ENCODE peak calls at places on chromosomes 4 and X, in four cellular contexts. A is transverse colon, T is endothelial cell of umbilical vein, J is breast epithelium. B is an unnamed sample.

GRCh38 chrX:108437789-108438623 is at the start of gene COL4A6:
- DNase-seq in J (no peak), A (no peak), T (peak; percentile 26), B (peak; percentile 9)

GRCh38 chr4:16082038-16082423 is 1.8 kb downstream of the PROM1 start:
- DNase-seq in T (no peak), A (no peak), J (no peak), B (no peak)

GRCh38 chrX:41734530-41734929 is 10.5 kb downstream of the GPR82 start:
- DNase-seq in J (no peak), A (no peak), T (peak; percentile 3), B (no peak)

GRCh38 chrX:17298564-17298963 is 76.4 kb upstream of the NHS start:
- DNase-seq in T (no peak), J (no peak), A (no peak), B (no peak)

GRCh38 chr4:131426023-131426758 is 1722.9 kb upstream of the PCDH10 start:
- DNase-seq in J (no peak), A (no peak), T (no peak), B (no peak)

GRCh38 chr4:11426003-11426402 is 2.7 kb downstream of the HS3ST1 start:
- DNase-seq in A (no peak), T (no peak), J (no peak), B (no peak)

GRCh38 chrX:42776195-42776594 is 1.8 kb downstream of the PPP1R2C start:
- DNase-seq in J (no peak), A (no peak), T (peak; percentile 88), B (no peak)

GRCh38 chr4:150849016-150849415 is 166.1 kb downstream of the LRBA start:
- DNase-seq in T (no peak), J (no peak), A (no peak), B (no peak)

GRCh38 chr4:176680668-176681067 is 112.1 kb downstream of the VEGFC start:
- DNase-seq in J (no peak), A (no peak), T (no peak), B (no peak)

GRCh38 chr4:164888096-164888495 is 11.1 kb downstream of the APELA start:
- DNase-seq in T (no peak), J (no peak), A (no peak), B (no peak)

GRCh38 chr4:163554870-163555465 is 60.5 kb downstream of the TMA16 start:
- DNase-seq in J (no peak), A (no peak), T (peak; percentile 28), B (no peak)

GRCh38 chr4:4271912-4272311 is 18.0 kb downstream of the LYAR start:
- DNase-seq in T (no peak), J (no peak), A (no peak), B (no peak)

GRCh38 chr4:186798951-186799659 is 75.4 kb upstream of the FAT1 start:
- DNase-seq in T (no peak), J (no peak), A (no peak), B (no peak)

GRCh38 chr4:168907119-168907698 is 102.8 kb downstream of the CBR4 start:
- DNase-seq in A (no peak), T (no peak), J (no peak), B (no peak)

GRCh38 chr4:4395849-4396627 is 9.1 kb downstream of the NSG1 start:
- DNase-seq in A (no peak), J (no peak), T (no peak), B (no peak)

GRCh38 chr4:89703831-89704230 is 133.1 kb downstream of the SNCA start:
- DNase-seq in J (no peak), A (no peak), T (no peak), B (no peak)

GRCh38 chr4:20520901-20521300 is 179.4 kb upstream of the PACRGL start:
- DNase-seq in A (no peak), J (no peak), T (peak; percentile 41), B (no peak)

GRCh38 chr4:57187241-57187640 is 77.1 kb upstream of the IGFBP7 start:
- DNase-seq in T (no peak), A (no peak), J (no peak), B (no peak)

GRCh38 chr4:94483895-94484294 is 32.2 kb downstream of the PDLIM5 start:
- DNase-seq in A (no peak), T (no peak), J (no peak), B (no peak)

GRCh38 chr4:8641931-8642650 is 49.5 kb downstream of the CPZ start:
- DNase-seq in J (no peak), A (no peak), T (no peak), B (no peak)

GRCh38 chr4:53781614-53782467 is 190.6 kb upstream of the LNX1 start:
- DNase-seq in T (peak; percentile 26), J (no peak), A (no peak), B (no peak)

GRCh38 chrX:12967711-12968465 is 7.0 kb upstream of the TMSB4X start:
- DNase-seq in T (no peak), A (no peak), J (no peak), B (no peak)

GRCh38 chr4:7183161-7183560 is 9.2 kb upstream of the SORCS2 start:
- DNase-seq in J (no peak), T (no peak), A (no peak), B (no peak)

GRCh38 chr4:54539500-54540029 is 118.2 kb upstream of the KIT start:
- DNase-seq in T (peak; percentile 38), A (peak; percentile 54), J (no peak), B (peak; percentile 78)

GRCh38 chrX:3094261-3094660 is 53.0 kb downstream of the ARSF start:
- DNase-seq in T (no peak), A (peak; percentile 9), J (no peak), B (no peak)

GRCh38 chr4:8819421-8820177 is 52.0 kb downstream of the HMX1 start:
- DNase-seq in T (no peak), J (no peak), A (peak; percentile 5), B (peak; percentile 47)

GRCh38 chr4:56731857-56732256 is 50.8 kb upstream of the HOPX start:
- DNase-seq in T (no peak), J (no peak), A (peak; percentile 53), B (no peak)

GRCh38 chr4:22115262-22115661 is 166.7 kb upstream of the KCNIP4 start:
- DNase-seq in T (no peak), A (no peak), J (no peak), B (no peak)

GRCh38 chr4:4673070-4673469 is 131.2 kb upstream of the STX18 start:
- DNase-seq in A (peak; percentile 44), J (no peak), T (peak; percentile 28), B (peak; percentile 94)

GRCh38 chr4:101993002-101993840 is 202.7 kb downstream of the BANK1 start:
- DNase-seq in T (no peak), A (no peak), J (no peak), B (no peak)

GRCh38 chrX:103343105-103343504 is 13.1 kb downstream of the TCEAL7 start:
- DNase-seq in J (no peak), A (peak; percentile 52), T (peak; percentile 64), B (no peak)

GRCh38 chr4:181548873-181549541 is 694.2 kb upstream of the TENM3 start:
- DNase-seq in A (no peak), J (no peak), T (no peak), B (no peak)

GRCh38 chr4:37671072-37671471 is 15.1 kb downstream of the RELL1 start:
- DNase-seq in J (no peak), A (no peak), T (no peak), B (no peak)

GRCh38 chr4:139175647-139176298 is 1.2 kb downstream of the ELF2 start:
- DNase-seq in J (no peak), A (no peak), T (no peak), B (no peak)

GRCh38 chr4:139177049-139177887 is at the start of gene ELF2:
- DNase-seq in A (peak; percentile 95), T (peak; percentile 84), J (peak; percentile 93), B (peak; percentile 87)

GRCh38 chr4:139171878-139172691 is 4.9 kb downstream of the ELF2 start:
- DNase-seq in A (no peak), T (no peak), J (no peak), B (no peak)

GRCh38 chr4:139177888-139178609 is 1.0 kb upstream of the ELF2 start:
- DNase-seq in J (peak; percentile 92), A (peak; percentile 96), T (peak; percentile 96), B (peak; percentile 79)

GRCh38 chr4:139176299-139177048 is 544 bp downstream of the ELF2 start:
- DNase-seq in A (peak; percentile 84), T (peak; percentile 84), J (peak; percentile 73), B (peak; percentile 89)
- TF ChIP-seq POLR2A in A (peak; percentile 75), T (peak; percentile 55), J (no peak), B (peak; percentile 43)

GRCh38 chr4:173509031-173510001 is 20.7 kb downstream of the HAND2 start:
- DNase-seq in A (no peak), T (no peak), J (no peak), B (peak; percentile 65)
- TF ChIP-seq POLR2A in A (peak; percentile 23), T (no peak), J (no peak), B (no peak)

DNA sequence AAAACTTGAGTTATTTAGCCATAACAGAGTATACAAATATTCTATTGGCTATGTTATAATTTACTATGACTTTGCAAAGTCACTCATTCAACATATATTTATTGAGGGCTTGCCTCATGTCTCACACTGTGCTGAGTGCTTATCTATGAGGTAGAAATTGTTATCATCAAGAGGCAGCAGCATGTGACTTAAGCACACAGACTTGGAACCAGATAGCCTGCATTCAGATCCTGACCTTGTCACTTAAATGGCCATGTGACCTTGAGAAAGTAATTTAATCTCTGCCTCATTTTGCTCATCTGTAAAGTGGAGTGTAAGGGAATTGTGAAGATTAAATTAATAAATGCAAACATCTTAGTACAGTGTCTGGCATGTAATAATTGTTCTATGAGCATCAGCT is 10.1 kb upstream of the EXOSC9 start:
- DNase-seq in J (no peak), T (no peak), A (no peak), B (no peak)
- TF ChIP-seq POLR2A in J (no peak), T (no peak), A (no peak), B (no peak)

GRCh38 chr4:144645621-144646522 is at the start of gene HHIP:
- DNase-seq in T (peak; percentile 88), J (no peak), A (peak; percentile 25), B (peak; percentile 64)
- TF ChIP-seq POLR2A in T (peak; percentile 98), J (no peak), A (peak; percentile 22), B (no peak)

GRCh38 chrX:5998901-5999300 is 229.8 kb downstream of the NLGN4X start:
- DNase-seq in T (no peak), J (no peak), A (no peak), B (no peak)
- TF ChIP-seq POLR2A in T (no peak), J (no peak), A (no peak), B (no peak)

GRCh38 chr4:25953740-25954139 is 39.7 kb downstream of the SMIM20 start:
- DNase-seq in J (no peak), A (no peak), T (no peak), B (no peak)

GRCh38 chr4:25954293-25954904 is 40.4 kb downstream of the SMIM20 start:
- DNase-seq in J (no peak), T (no peak), A (no peak), B (no peak)

GRCh38 chr4:25956260-25956659 is 42.2 kb downstream of the SMIM20 start:
- DNase-seq in T (no peak), A (no peak), J (no peak), B (no peak)

GRCh38 chr4:25955705-25956104 is 41.7 kb downstream of the SMIM20 start:
- DNase-seq in A (no peak), T (no peak), J (no peak), B (no peak)

DNA sequence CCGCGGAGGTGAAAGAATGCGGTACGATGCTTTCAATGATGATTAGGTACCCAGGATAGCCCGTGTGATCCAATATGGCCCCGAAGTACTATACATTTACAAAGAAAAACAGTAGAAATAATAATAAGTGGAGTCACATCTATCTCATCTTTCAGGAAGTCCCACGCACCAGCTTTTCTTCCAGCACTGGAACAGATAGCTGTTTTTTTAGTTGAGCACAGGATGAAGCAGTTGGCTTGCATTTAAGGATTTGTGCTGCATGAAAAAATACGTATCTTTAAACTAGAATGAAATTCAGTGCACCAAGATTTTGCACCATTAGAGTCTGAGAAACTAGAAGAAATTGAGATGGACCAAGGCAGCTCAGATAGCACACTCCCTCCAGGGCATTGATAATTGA is 44.1 kb downstream of the SMIM20 start:
- DNase-seq in T (no peak), J (no peak), A (no peak), B (no peak)
- TF ChIP-seq POLR2A in T (no peak), J (no peak), A (no peak), B (no peak)